ENCODE peak calls at places on chromosomes 11 and 22, in nine cellular contexts. I is PC-3, M is GM23338, L is OCI-LY7, G is hepatocyte, Q is HCT116, F is GM23248, H is SK-N-SH, X is MM.1S. O is an unnamed sample.

GRCh38 chr11:60631939-60632338 is 67.5 kb upstream of the MS4A8 start:
- DNase-seq in I (no peak), M (no peak), L (no peak), G (no peak), Q (no peak), F (no peak), H (no peak), X (no peak), O (no peak)

GRCh38 chr22:44153705-44154104 is 27.0 kb upstream of the PARVG start:
- DNase-seq in I (no peak), M (no peak), L (no peak), G (no peak), Q (no peak), F (no peak), H (no peak), X (no peak), O (no peak)

GRCh38 chr22:37276771-37277170 is 5.5 kb upstream of the CYTH4 start:
- DNase-seq in I (no peak), M (no peak), L (no peak), G (no peak), Q (no peak), F (no peak), H (no peak), X (no peak), O (no peak)

GRCh38 chr11:6443269-6444003 is 2.6 kb upstream of the HPX start:
- DNase-seq in I (peak), M (peak), L (peak), G (peak), Q (no peak), F (peak), H (peak), X (peak), O (peak)

GRCh38 chr11:129884581-129884980 is 10.8 kb downstream of the NFRKB start:
- DNase-seq in I (no peak), M (no peak), L (no peak), G (no peak), Q (no peak), F (no peak), H (no peak), X (no peak), O (no peak)

GRCh38 chr11:13338437-13339069 is 61.0 kb downstream of the BMAL1 start:
- DNase-seq in I (peak), M (no peak), L (no peak), G (no peak), Q (no peak), F (peak), H (no peak), X (peak), O (no peak)

GRCh38 chr11:128290106-128290840 is 297.1 kb downstream of the ETS1 start:
- DNase-seq in I (peak), M (peak), L (peak), G (peak), Q (peak), F (peak), H (peak), X (peak), O (peak)

GRCh38 chr11:75760710-75761493 is 7.7 kb upstream of the DGAT2 start:
- DNase-seq in I (peak), M (no peak), L (no peak), G (no peak), Q (no peak), F (peak), H (no peak), X (no peak), O (no peak)

GRCh38 chr22:35467788-35468187 is 67.8 kb downstream of the MCM5 start:
- DNase-seq in I (no peak), M (peak), L (no peak), G (no peak), Q (no peak), F (peak), H (peak), X (no peak), O (peak)

GRCh38 chr11:605286-606129 is 10.2 kb downstream of the IRF7 start:
- DNase-seq in I (no peak), M (no peak), L (no peak), G (no peak), Q (no peak), F (no peak), H (no peak), X (no peak), O (no peak)

GRCh38 chr11:92222701-92223100 is 1.9 kb upstream of the FAT3 start:
- DNase-seq in I (no peak), M (no peak), L (no peak), G (no peak), Q (no peak), F (no peak), H (no peak), X (no peak), O (no peak)

GRCh38 chr11:66277475-66278391 is at the start of gene CNIH2:
- DNase-seq in I (peak), M (peak), L (peak), G (peak), Q (no peak), F (peak), H (peak), X (peak), O (peak)

GRCh38 chr11:32434387-32435151 is 770 bp downstream of the WT1 start:
- DNase-seq in I (peak), M (peak), L (no peak), G (no peak), Q (no peak), F (no peak), H (peak), X (no peak), O (peak)

GRCh38 chr22:38316340-38317236 is 645 bp downstream of the CSNK1E start:
- DNase-seq in I (no peak), M (peak), L (peak), G (peak), Q (no peak), F (peak), H (peak), X (peak), O (peak)

GRCh38 chr22:26927841-26928240 is 270.5 kb downstream of the MIAT start:
- DNase-seq in I (no peak), M (no peak), L (no peak), G (no peak), Q (no peak), F (no peak), H (no peak), X (no peak), O (no peak)

GRCh38 chr11:6568191-6568918 is 35.1 kb downstream of the RRP8 start:
- DNase-seq in I (peak), M (peak), L (no peak), G (peak), Q (no peak), F (peak), H (no peak), X (peak), O (peak)

GRCh38 chr11:69867076-69868002 is 48.1 kb upstream of the FGF3 start:
- DNase-seq in I (peak), M (no peak), L (no peak), G (no peak), Q (no peak), F (peak), H (peak), X (no peak), O (no peak)

GRCh38 chr22:50138988-50139387 is 31.5 kb upstream of the PANX2 start:
- DNase-seq in I (no peak), M (no peak), L (no peak), G (no peak), Q (no peak), F (no peak), H (no peak), X (no peak), O (no peak)
- TF ChIP-seq EZH2phosphoT487 in I (no peak), M (no peak), L (no peak), G (no peak), Q (no peak), F (no peak), H (no peak), X (no peak), O (no peak)

GRCh38 chr11:93492464-93493251 is 50.5 kb downstream of the SMCO4 start:
- DNase-seq in I (no peak), M (no peak), L (no peak), G (no peak), Q (no peak), F (no peak), H (no peak), X (no peak), O (no peak)
- H3K4me3 ChIP-seq in I (no peak), M (no peak), L (no peak), G (no peak), Q (no peak), F (no peak), H (no peak), X (no peak), O (no peak)

DNA sequence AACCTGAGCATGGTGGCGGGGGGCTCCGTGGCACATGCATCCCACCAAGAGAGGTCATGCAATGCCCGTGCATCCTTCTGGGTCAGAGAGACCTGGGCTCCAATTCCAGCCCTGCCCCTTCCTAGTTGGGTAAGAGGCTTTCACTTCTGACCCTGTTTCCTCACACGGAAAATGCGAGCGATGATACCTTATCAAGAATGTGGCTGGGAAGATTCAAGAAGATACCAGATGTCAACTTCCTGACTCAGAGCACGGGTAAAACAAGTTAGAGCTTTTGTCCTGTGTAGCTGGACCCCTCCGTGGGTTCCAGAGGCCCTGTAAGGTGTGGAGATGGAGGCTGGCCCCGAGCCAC is 8.7 kb upstream of the DGKZ start:
- DNase-seq in I (peak), M (peak), L (no peak), G (no peak), Q (no peak), F (no peak), H (no peak), X (no peak), O (no peak)
- H3K4me2 ChIP-seq in I (peak), M (peak), L (no peak), G (peak), Q (peak), F (no peak), H (peak), X (no peak), O (peak)

DNA sequence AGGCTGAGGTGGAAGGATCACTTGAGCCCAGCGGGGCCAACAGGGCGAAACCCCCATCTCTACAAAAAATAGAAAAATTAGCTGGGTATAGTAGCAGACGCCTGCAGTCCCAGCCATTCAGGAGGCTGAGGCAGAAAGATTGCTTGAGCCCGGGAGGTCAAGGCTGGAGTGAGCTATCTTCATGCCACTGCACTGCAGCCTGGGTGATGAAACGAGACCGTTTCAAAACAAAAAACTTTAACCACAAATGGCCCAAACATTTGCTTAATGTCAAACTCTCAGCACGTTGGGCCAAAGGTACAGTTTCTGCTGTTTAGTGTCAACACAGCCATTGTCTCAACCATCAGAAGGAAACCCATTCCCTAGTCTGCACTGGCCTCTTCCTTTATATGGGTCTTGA is 69.2 kb upstream of the TTC12 start:
- DNase-seq in I (no peak), M (no peak), L (no peak), G (no peak), Q (no peak), F (no peak), H (no peak), X (no peak), O (no peak)
- TF ChIP-seq EZH2phosphoT487 in I (no peak), M (no peak), L (no peak), G (no peak), Q (no peak), F (no peak), H (no peak), X (no peak), O (no peak)

DNA sequence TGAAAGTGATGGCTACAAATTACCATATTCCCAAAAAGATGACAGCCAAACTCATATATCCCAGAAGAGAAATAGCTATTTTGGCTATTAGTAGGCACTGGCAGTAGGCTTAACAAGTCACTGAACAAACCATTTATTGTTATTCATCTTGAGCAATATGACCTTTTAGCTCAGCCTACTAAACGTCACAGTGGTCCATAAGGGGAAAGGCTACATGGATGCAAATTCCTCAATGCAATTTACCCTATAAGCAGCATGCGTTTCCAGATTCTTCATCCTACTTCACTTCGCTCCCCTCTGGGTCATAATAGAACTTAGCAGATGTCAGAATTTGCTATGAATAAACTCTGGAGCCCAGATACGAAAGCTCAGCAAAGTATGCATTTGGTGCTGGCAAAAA is 114.0 kb downstream of the SIK3 start:
- DNase-seq in I (peak), M (no peak), L (no peak), G (no peak), Q (no peak), F (peak), H (no peak), X (no peak), O (no peak)
- H3K4me3 ChIP-seq in I (no peak), M (no peak), L (no peak), G (no peak), Q (no peak), F (peak), H (no peak), X (no peak), O (no peak)

GRCh38 chr11:62004473-62004872 is 37.0 kb upstream of the FTH1 start:
- DNase-seq in I (peak), M (no peak), L (no peak), G (no peak), Q (no peak), F (peak), H (no peak), X (no peak), O (no peak)
- H3K4me2 ChIP-seq in I (no peak), M (no peak), L (no peak), G (no peak), Q (no peak), F (no peak), H (no peak), X (no peak), O (no peak)

DNA sequence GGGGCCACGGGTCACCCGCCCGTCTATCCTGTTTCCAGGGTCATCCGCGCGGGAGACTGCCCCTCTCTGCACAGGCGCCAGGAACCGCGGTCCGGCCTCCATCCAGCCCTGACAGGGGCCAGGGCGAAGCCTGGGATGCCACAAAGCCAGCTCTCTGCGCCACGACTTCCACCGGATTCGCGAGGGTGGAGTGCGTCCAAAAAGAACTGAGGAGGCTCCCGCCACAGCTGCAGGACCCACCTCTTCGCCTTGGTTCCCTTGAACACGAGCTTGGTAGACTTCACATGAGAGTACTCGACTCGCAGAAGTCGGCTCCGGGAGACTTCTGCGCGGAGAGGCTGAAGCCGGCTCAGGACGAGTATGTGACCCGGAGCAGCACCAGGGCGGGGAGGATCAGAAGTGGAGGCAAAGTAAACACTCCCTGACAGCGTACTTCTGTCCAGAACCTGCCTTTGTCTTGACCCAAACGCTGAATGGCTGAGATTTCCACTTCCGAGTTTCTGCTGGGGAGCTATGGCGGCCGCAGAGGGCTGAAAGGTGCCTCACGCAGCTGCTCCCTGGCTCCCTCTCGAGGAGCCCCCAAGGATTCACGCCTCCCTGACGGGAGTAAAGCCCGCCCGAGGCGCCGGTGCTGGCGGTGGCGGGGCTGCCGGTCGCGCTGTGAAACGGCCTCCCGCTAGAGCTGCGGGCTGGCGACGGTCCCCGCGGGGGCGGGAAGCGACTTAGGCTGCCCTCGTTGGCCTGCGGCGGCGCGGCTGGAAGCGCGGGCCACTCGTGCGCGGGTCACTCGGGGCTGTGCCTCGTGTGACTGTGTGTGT is 4566.7 kb upstream of the OR11H1 start:
- DNase-seq in I (no peak), M (no peak), L (no peak), G (peak), Q (no peak), F (no peak), H (peak), X (no peak), O (no peak)
- TF ChIP-seq EZH2phosphoT487 in I (no peak), M (no peak), L (no peak), G (no peak), Q (no peak), F (no peak), H (no peak), X (no peak), O (no peak)

GRCh38 chr11:132821027-132821426 is 711.3 kb downstream of the OPCML start:
- DNase-seq in I (no peak), M (no peak), L (no peak), G (peak), Q (no peak), F (peak), H (peak), X (no peak), O (no peak)
- H3K4me3 ChIP-seq in I (no peak), M (no peak), L (no peak), G (no peak), Q (no peak), F (no peak), H (no peak), X (no peak), O (no peak)

DNA sequence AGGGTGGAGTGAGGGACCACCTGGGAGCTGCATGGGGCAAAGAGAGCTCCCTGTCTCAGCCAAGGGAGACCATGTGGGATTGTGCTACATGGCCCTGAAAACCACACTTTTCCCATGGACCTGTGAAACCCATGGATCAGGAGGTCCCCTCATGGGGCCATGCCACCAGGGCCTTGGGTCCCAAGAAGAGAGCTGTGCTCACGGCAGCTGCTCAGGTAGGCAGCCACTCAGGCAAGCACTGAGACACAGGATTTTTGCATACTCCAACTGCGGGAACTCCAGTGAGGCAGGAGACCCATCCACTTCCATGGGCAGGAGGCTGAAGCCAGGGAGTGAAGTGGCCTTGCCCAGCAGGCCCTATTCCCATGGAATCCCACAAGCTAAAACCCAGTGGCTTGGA is 190.0 kb downstream of the KCNA4 start:
- DNase-seq in I (no peak), M (no peak), L (no peak), G (no peak), Q (no peak), F (no peak), H (no peak), X (no peak), O (no peak)
- H3K4me2 ChIP-seq in I (no peak), M (no peak), L (no peak), G (no peak), Q (no peak), F (no peak), H (no peak), X (no peak), O (no peak)

O was measured in neural progenitor cell.